ENCODE peak calls at places on chromosomes 12 and 14, in eight cellular contexts. F, G, W, I, E, Z, H and P are unnamed samples.

GRCh38 chr14:101495827-101496778 is 65.2 kb upstream of the DIO3 start:
- DNase-seq in H (no peak), W (no peak), I (no peak), E (no peak), F (no peak), G (no peak), Z (no peak), P (no peak)

GRCh38 chr12:52264435-52264825 is 10.0 kb upstream of the KRT86 start:
- DNase-seq in I (no peak), Z (no peak), G (no peak), E (no peak), F (no peak), H (no peak), W (no peak), P (no peak)

GRCh38 chr14:55188686-55189295 is 2.6 kb downstream of the DLGAP5 start:
- DNase-seq in G (no peak), F (no peak), E (no peak), I (no peak), Z (no peak), H (no peak), W (no peak), P (no peak)

GRCh38 chr12:88142610-88142991 is 494 bp downstream of the TMTC3 start:
- DNase-seq in Z (peak; percentile 24), W (peak; percentile 14), H (no peak), E (peak; percentile 68), G (no peak), F (no peak), I (no peak), P (no peak)

GRCh38 chr14:91806716-91807115 is 60.6 kb downstream of the TC2N start:
- DNase-seq in Z (no peak), E (no peak), G (no peak), F (no peak), I (no peak), W (no peak), H (no peak), P (no peak)

GRCh38 chr12:12901158-12901791 is 9.9 kb downstream of the GPRC5A start:
- DNase-seq in W (peak; percentile 95), I (no peak), Z (no peak), H (peak; percentile 82), E (no peak), F (no peak), G (peak; percentile 91), P (peak; percentile 86)

GRCh38 chr14:101808020-101808641 is 46.6 kb downstream of the PPP2R5C start:
- DNase-seq in I (no peak), G (no peak), F (peak; percentile 44), W (peak; percentile 41), E (no peak), Z (peak; percentile 54), H (no peak), P (no peak)

GRCh38 chr14:34970665-34971064 is 12.1 kb upstream of the SRP54 start:
- DNase-seq in F (no peak), I (no peak), H (no peak), W (no peak), G (no peak), Z (no peak), E (no peak), P (no peak)

GRCh38 chr12:10404798-10405197 is 4.8 kb downstream of the KLRC4 start:
- DNase-seq in E (no peak), H (no peak), F (no peak), G (no peak), Z (no peak), I (no peak), W (no peak), P (no peak)

GRCh38 chr14:52268191-52269061 is 928 bp downstream of the PTGDR start:
- DNase-seq in H (no peak), I (no peak), E (no peak), G (no peak), F (no peak), Z (no peak), W (no peak), P (no peak)

GRCh38 chr14:32761381-32761968 is 177.2 kb upstream of the NPAS3 start:
- DNase-seq in G (peak; percentile 63), E (no peak), W (no peak), F (no peak), I (no peak), Z (no peak), H (no peak), P (no peak)

GRCh38 chr12:49036029-49036428 is 17.5 kb upstream of the PRKAG1 start:
- DNase-seq in F (no peak), G (no peak), W (no peak), H (no peak), I (no peak), Z (no peak), E (no peak), P (no peak)

GRCh38 chr12:109544955-109545531 is 28.3 kb downstream of the MMAB start:
- DNase-seq in H (no peak), F (no peak), I (no peak), Z (no peak), E (no peak), W (peak; percentile 31), G (no peak), P (peak; percentile 40)

GRCh38 chr12:65278576-65279386 is at the start of gene MSRB3:
- DNase-seq in W (peak; percentile 90), I (no peak), G (peak; percentile 60), F (peak; percentile 25), Z (no peak), E (no peak), H (peak; percentile 43), P (peak; percentile 76)

GRCh38 chr12:123094349-123095073 is 56.4 kb downstream of the PITPNM2 start:
- DNase-seq in G (peak; percentile 30), H (no peak), W (no peak), Z (no peak), I (no peak), F (no peak), E (peak; percentile 47), P (peak; percentile 23)